ENCODE peak calls at places on chromosomes 12 and 14, in ten cellular contexts. I is MCF 10A, G is GM23338, Z is psoas muscle, U is AG09319, E is HCT116, Y is fibroblast of villous mesenchyme, V is activated B cell treated with CpG ODN at 0.5 μM for 24 hours, L is GM10248, M is cardiac fibroblast. K is an unnamed sample.

GRCh38 chr12:11963841-11964471 is 106.8 kb upstream of the BCL2L14 start:
- DNase-seq in M (no peak), E (no peak), Y (no peak), G (no peak), V (no peak), L (no peak), U (no peak), I (no peak), Z (no peak), K (no peak)

GRCh38 chr12:92538970-92539749 is 163.6 kb upstream of the PLEKHG7 start:
- DNase-seq in L (peak), I (peak), M (peak), U (no peak), V (no peak), G (no peak), E (peak), Z (no peak), Y (peak), K (no peak)

GRCh38 chr12:110966081-110966760 is 45.8 kb upstream of the MYL2 start:
- DNase-seq in L (no peak), M (peak), Z (no peak), G (no peak), U (no peak), Y (no peak), V (no peak), E (no peak), I (no peak), K (no peak)

GRCh38 chr14:34792593-34792992 is 78.2 kb upstream of the CFL2 start:
- DNase-seq in G (no peak), Y (no peak), V (no peak), I (no peak), M (no peak), E (no peak), Z (no peak), L (no peak), U (no peak), K (no peak)

GRCh38 chr12:25648460-25648859 is 95.4 kb upstream of the LMNTD1 start:
- DNase-seq in E (peak), Y (peak), Z (peak), L (no peak), M (peak), G (peak), V (no peak), I (peak), U (no peak), K (no peak)

GRCh38 chr12:1885082-1885596 is 33.3 kb downstream of the CACNA2D4 start:
- DNase-seq in L (no peak), E (no peak), Y (no peak), M (no peak), Z (no peak), V (no peak), G (no peak), U (no peak), I (no peak), K (no peak)

GRCh38 chr12:4119157-4119761 is 154.3 kb upstream of the CCND2 start:
- DNase-seq in G (no peak), L (peak), I (no peak), Y (no peak), M (no peak), V (no peak), Z (no peak), U (no peak), E (no peak), K (no peak)

GRCh38 chr14:29461131-29461530 is 466.5 kb downstream of the PRKD1 start:
- DNase-seq in G (no peak), I (no peak), E (no peak), L (no peak), U (no peak), M (no peak), V (no peak), Z (no peak), Y (no peak), K (no peak)

GRCh38 chr12:84910549-84911241 is 1.9 kb downstream of the SLC6A15 start:
- DNase-seq in I (no peak), Y (peak), L (no peak), M (peak), U (no peak), V (no peak), Z (no peak), E (no peak), G (peak), K (peak)

GRCh38 chr12:76060111-76060510 is 24.4 kb downstream of the NAP1L1 start:
- DNase-seq in E (no peak), M (no peak), U (no peak), L (no peak), Z (no peak), V (no peak), Y (no peak), I (no peak), G (no peak), K (no peak)

GRCh38 chr14:37899365-37899764 is 303.9 kb downstream of the TTC6 start:
- DNase-seq in V (no peak), Y (no peak), M (no peak), Z (no peak), U (no peak), G (no peak), E (no peak), I (no peak), L (no peak), K (no peak)

DNA sequence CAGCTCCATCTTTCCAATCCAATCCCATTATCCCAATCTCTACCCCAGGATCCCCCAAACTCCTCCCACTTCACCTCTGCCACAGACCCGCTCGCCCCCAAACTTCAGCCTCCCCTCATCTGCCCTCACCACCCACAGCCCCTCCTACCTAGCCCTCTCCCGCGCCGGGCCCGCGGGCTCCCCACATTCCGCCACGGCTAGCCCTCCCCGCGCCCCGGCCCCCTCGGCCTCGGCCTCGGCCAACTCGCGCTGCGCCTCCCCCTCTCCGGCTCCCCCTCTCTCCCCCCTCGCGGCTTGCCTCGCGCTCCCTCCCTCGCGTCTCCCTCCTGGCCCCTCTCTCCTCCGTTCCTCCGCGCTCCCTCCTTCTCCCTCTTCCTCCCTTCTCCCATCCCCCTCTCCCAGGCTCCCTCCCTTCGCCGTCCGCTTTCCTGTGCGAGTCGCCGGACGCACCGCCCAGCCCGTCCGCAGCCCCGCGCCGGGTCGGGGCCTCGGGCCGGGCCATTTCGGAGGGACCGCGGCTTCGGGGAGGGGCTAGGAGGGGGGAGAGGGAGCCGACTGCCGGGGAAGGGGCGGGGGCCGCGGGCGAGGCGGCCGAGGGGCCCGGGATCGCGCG is at the start of gene ATN1:
- DNase-seq in L (peak), Z (peak), E (no peak), Y (peak), V (peak), M (peak), I (peak), G (peak), U (peak), K (no peak)
- TF ChIP-seq CTCF in L (no peak), Z (no peak), E (no peak), Y (no peak), V (no peak), M (no peak), I (no peak), G (no peak), U (no peak), K (no peak)

GRCh38 chr12:28951941-28952340 is 197.1 kb upstream of the FAR2 start:
- DNase-seq in Y (no peak), L (no peak), E (no peak), M (no peak), I (no peak), U (no peak), G (no peak), V (no peak), Z (no peak), K (no peak)

GRCh38 chr12:28955921-28956320 is 193.2 kb upstream of the FAR2 start:
- DNase-seq in L (no peak), E (no peak), M (peak), U (no peak), Y (no peak), V (no peak), I (no peak), G (no peak), Z (no peak), K (no peak)

GRCh38 chr12:28958553-28959195 is 190.4 kb upstream of the FAR2 start:
- DNase-seq in G (no peak), Z (no peak), E (no peak), M (peak), Y (no peak), L (no peak), U (no peak), V (no peak), I (peak), K (no peak)

GRCh38 chr12:28954333-28954732 is 194.7 kb upstream of the FAR2 start:
- DNase-seq in I (no peak), V (no peak), E (no peak), G (no peak), L (no peak), U (no peak), Z (no peak), M (peak), Y (no peak), K (no peak)

DNA sequence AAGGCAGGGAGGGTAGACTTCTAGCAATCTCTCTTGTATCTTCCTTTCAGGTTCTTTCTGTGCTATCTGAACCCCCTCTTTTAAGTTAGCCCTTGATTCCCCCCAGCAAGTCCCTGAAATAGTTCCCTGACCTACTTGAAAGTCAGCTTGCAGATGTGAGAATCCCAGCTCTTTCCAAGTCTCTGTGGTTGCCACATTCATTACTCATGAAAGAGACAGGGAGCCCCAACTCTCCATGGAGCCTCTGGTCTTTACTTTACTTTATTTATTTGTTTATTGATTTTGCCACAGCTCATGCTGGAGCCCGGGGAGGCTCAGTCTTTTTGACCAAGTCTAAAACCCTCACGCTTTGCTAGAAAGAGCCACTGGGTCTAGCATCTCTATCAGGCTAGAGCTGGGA is 193.6 kb upstream of the FAR2 start:
- DNase-seq in L (no peak), M (peak), Z (no peak), E (no peak), I (no peak), G (no peak), V (no peak), U (no peak), Y (no peak), K (no peak)
- TF ChIP-seq CTCF in L (no peak), M (no peak), Z (no peak), E (no peak), I (no peak), G (no peak), V (no peak), U (no peak), Y (no peak), K (no peak)

GRCh38 chr12:95963104-95963503 is 20.0 kb downstream of the AMDHD1 start:
- DNase-seq in L (no peak), E (peak), V (no peak), I (peak), G (peak), Y (no peak), Z (no peak), M (no peak), U (no peak), K (no peak)
- TF ChIP-seq CTCF in L (no peak), E (peak), V (no peak), I (no peak), G (peak), Y (peak), Z (no peak), M (peak), U (no peak), K (peak)

DNA sequence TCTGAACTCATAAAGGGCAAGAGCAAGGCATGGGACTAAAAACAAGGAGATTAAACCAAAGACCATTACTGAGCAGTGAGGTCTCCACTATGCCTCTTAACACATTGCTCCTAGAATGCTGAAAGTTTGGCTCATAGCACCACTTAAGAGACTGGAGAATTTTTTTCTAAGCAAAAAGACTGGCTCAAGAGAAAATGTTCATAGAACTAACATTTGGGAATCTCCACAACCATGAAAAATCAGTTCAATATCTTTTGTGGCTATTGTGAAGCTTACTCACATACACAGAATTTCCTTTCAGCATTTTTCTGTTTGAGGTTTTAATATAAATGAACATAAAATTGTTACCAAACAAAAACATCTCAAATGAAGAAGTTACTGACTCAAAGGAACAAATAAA is 255.8 kb downstream of the CCDC91 start:
- DNase-seq in G (no peak), Y (peak), U (no peak), L (no peak), I (no peak), V (no peak), Z (no peak), M (peak), E (no peak), K (peak)
- TF ChIP-seq CTCF in G (no peak), Y (no peak), U (no peak), L (no peak), I (no peak), V (no peak), Z (no peak), M (no peak), E (no peak), K (no peak)

GRCh38 chr14:100072783-100073346 is 7.6 kb downstream of the EVL start:
- DNase-seq in Z (no peak), V (peak), I (peak), G (peak), E (peak), M (no peak), Y (no peak), L (peak), U (no peak), K (no peak)
- TF ChIP-seq CTCF in Z (no peak), V (no peak), I (peak), G (no peak), E (peak), M (no peak), Y (no peak), L (peak), U (no peak), K (no peak)